ENCODE peak calls at places on chromosomes 11 and 22, in six cellular contexts. One of them, this sample, is unnamed.
A peak's percentile ranks its signal among the peaks of the same experiment; 100 is the strongest.

GRCh38 chr22:50713571-50714056 is 24.4 kb upstream of the ACR start:
- DNase-seq in prostate gland: no peak
- DNase-seq in mucosa of descending colon: no peak
- DNase-seq in testis: peak; percentile 76
- DNase-seq in ovary: no peak
- DNase-seq in lower lobe of right lung: peak; percentile 7
- DNase-seq in this sample: no peak

GRCh38 chr11:1292644-1293618 is 16.5 kb downstream of the TOLLIP start:
- DNase-seq in prostate gland: no peak
- DNase-seq in mucosa of descending colon: peak; percentile 10
- DNase-seq in testis: no peak
- DNase-seq in ovary: peak; percentile 8
- DNase-seq in lower lobe of right lung: peak; percentile 37
- DNase-seq in this sample: peak; percentile 54

GRCh38 chr11:129115652-129116585 is 76.2 kb downstream of the ARHGAP32 start:
- DNase-seq in prostate gland: no peak
- DNase-seq in mucosa of descending colon: no peak
- DNase-seq in testis: no peak
- DNase-seq in ovary: no peak
- DNase-seq in lower lobe of right lung: no peak
- DNase-seq in this sample: no peak

GRCh38 chr11:45097721-45098493 is 48.5 kb upstream of the PRDM11 start:
- DNase-seq in prostate gland: peak; percentile 79
- DNase-seq in mucosa of descending colon: peak; percentile 53
- DNase-seq in testis: peak; percentile 79
- DNase-seq in ovary: peak; percentile 55
- DNase-seq in lower lobe of right lung: no peak
- DNase-seq in this sample: no peak

GRCh38 chr11:71500601-71501021 is 26.5 kb upstream of the KRTAP5-7 start:
- DNase-seq in prostate gland: no peak
- DNase-seq in mucosa of descending colon: no peak
- DNase-seq in testis: peak; percentile 63
- DNase-seq in ovary: no peak
- DNase-seq in lower lobe of right lung: no peak
- DNase-seq in this sample: no peak

GRCh38 chr11:73223998-73224730 is 6.1 kb downstream of the P2RY2 start:
- DNase-seq in prostate gland: no peak
- DNase-seq in mucosa of descending colon: peak; percentile 9
- DNase-seq in testis: no peak
- DNase-seq in ovary: no peak
- DNase-seq in lower lobe of right lung: peak; percentile 27
- DNase-seq in this sample: peak; percentile 54

GRCh38 chr11:125950696-125951645 is 5.1 kb downstream of the VSIG10L2 start:
- DNase-seq in prostate gland: no peak
- DNase-seq in mucosa of descending colon: no peak
- DNase-seq in testis: peak; percentile 48
- DNase-seq in ovary: peak; percentile 84
- DNase-seq in lower lobe of right lung: no peak
- DNase-seq in this sample: no peak

GRCh38 chr11:44178381-44178780 is 82.9 kb downstream of the EXT2 start:
- DNase-seq in prostate gland: no peak
- DNase-seq in mucosa of descending colon: no peak
- DNase-seq in testis: no peak
- DNase-seq in ovary: no peak
- DNase-seq in lower lobe of right lung: no peak
- DNase-seq in this sample: no peak

GRCh38 chr22:17260291-17260690 is 41.1 kb upstream of the ADA2 start:
- DNase-seq in prostate gland: no peak
- DNase-seq in mucosa of descending colon: no peak
- DNase-seq in testis: no peak
- DNase-seq in ovary: no peak
- DNase-seq in lower lobe of right lung: no peak
- DNase-seq in this sample: no peak

GRCh38 chr11:58466293-58466692 is 24.3 kb upstream of the OR5B12 start:
- DNase-seq in prostate gland: no peak
- DNase-seq in mucosa of descending colon: no peak
- DNase-seq in testis: no peak
- DNase-seq in ovary: no peak
- DNase-seq in lower lobe of right lung: no peak
- DNase-seq in this sample: no peak

GRCh38 chr11:35148163-35148562 is 9.2 kb downstream of the CD44 start:
- DNase-seq in prostate gland: no peak
- DNase-seq in mucosa of descending colon: no peak
- DNase-seq in testis: no peak
- DNase-seq in ovary: no peak
- DNase-seq in lower lobe of right lung: no peak
- DNase-seq in this sample: no peak

GRCh38 chr22:28899199-28899853 is 16.0 kb downstream of the ZNRF3 start:
- DNase-seq in prostate gland: no peak
- DNase-seq in mucosa of descending colon: no peak
- DNase-seq in testis: no peak
- DNase-seq in ovary: peak; percentile 7
- DNase-seq in lower lobe of right lung: no peak
- DNase-seq in this sample: no peak

GRCh38 chr11:72012897-72013721 is 14.4 kb downstream of the IL18BP start:
- DNase-seq in prostate gland: peak; percentile 79
- DNase-seq in mucosa of descending colon: no peak
- DNase-seq in testis: peak; percentile 84
- DNase-seq in ovary: peak; percentile 74
- DNase-seq in lower lobe of right lung: peak; percentile 79
- DNase-seq in this sample: peak; percentile 85

GRCh38 chr11:16843307-16843706 is 104.9 kb downstream of the C11orf58 start:
- DNase-seq in prostate gland: peak; percentile 23
- DNase-seq in mucosa of descending colon: no peak
- DNase-seq in testis: peak; percentile 38
- DNase-seq in ovary: no peak
- DNase-seq in lower lobe of right lung: no peak
- DNase-seq in this sample: no peak

GRCh38 chr22:35910013-35910860 is 118.4 kb downstream of the RBFOX2 start:
- DNase-seq in prostate gland: no peak
- DNase-seq in mucosa of descending colon: no peak
- DNase-seq in testis: no peak
- DNase-seq in ovary: no peak
- DNase-seq in lower lobe of right lung: no peak
- DNase-seq in this sample: no peak

GRCh38 chr11:18011633-18012313 is 1.1 kb downstream of the SERGEF start:
- DNase-seq in prostate gland: peak; percentile 30
- DNase-seq in mucosa of descending colon: peak; percentile 25
- DNase-seq in testis: no peak
- DNase-seq in ovary: no peak
- DNase-seq in lower lobe of right lung: no peak
- DNase-seq in this sample: no peak

DNA sequence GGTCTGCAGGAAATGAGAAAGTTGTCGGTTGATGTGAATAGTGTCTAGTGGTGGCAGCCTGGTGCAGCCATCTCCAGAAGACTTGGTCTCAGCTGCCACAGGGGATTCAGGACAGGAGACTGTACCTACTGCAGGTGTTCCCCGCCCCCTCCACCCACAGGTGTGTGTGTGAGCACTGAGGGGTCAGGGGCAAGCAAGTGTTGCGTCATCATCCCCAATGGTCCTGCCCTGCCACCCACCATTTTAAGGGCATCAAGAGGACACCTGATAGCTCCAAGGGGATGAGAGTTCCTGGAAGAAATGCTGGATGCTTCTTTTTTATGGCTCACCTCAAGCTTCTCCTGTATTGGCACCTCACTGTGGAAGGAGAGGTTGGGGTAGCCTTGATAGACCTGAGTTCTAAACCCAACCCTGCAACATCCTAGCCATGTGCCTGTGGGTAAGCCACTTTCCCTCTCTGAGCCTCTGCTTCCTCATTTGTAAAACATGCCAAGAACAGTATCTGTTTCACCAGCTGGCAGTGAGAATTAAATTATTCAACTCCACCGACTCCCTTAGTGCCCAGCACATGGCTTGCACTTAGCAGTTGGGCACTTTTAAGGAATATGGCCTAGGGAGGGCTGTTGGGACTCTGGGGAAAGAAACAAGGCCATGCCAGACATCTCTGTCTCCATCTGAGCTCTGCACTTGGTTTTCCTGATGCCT is 6.1 kb downstream of the C11orf91 start:
- DNase-seq in prostate gland: no peak
- DNase-seq in mucosa of descending colon: no peak
- DNase-seq in testis: no peak
- DNase-seq in ovary: no peak
- DNase-seq in lower lobe of right lung: no peak
- DNase-seq in this sample: no peak
- H3K4me1 ChIP-seq in prostate gland: peaks cover 7% of the 10 kb centered on the region
- H3K4me1 ChIP-seq in mucosa of descending colon: peaks cover 27% of the 10 kb centered on the region
- H3K4me1 ChIP-seq in testis: peaks cover 20% of the 10 kb centered on the region
- H3K4me1 ChIP-seq in ovary: peaks cover 21% of the 10 kb centered on the region
- H3K4me1 ChIP-seq in lower lobe of right lung: peaks cover 55% of the 10 kb centered on the region
- H3K4me1 ChIP-seq in this sample: peaks cover 32% of the 10 kb centered on the region

GRCh38 chr22:38753894-38754246 is 1.9 kb downstream of the SUN2 start:
- DNase-seq in prostate gland: no peak
- DNase-seq in mucosa of descending colon: no peak
- DNase-seq in testis: peak; percentile 40
- DNase-seq in ovary: no peak
- DNase-seq in lower lobe of right lung: no peak
- DNase-seq in this sample: no peak
- H3K4me1 ChIP-seq in prostate gland: peaks cover 28% of the 10 kb centered on the region
- H3K4me1 ChIP-seq in mucosa of descending colon: peaks cover 14% of the 10 kb centered on the region
- H3K4me1 ChIP-seq in testis: peaks cover 22% of the 10 kb centered on the region
- H3K4me1 ChIP-seq in ovary: no peaks in the 10 kb centered on the region
- H3K4me1 ChIP-seq in lower lobe of right lung: peaks cover 56% of the 10 kb centered on the region
- H3K4me1 ChIP-seq in this sample: peaks cover 34% of the 10 kb centered on the region

GRCh38 chr11:62553839-62554361 is 7.3 kb upstream of the AHNAK start:
- DNase-seq in prostate gland: no peak
- DNase-seq in mucosa of descending colon: no peak
- DNase-seq in testis: no peak
- DNase-seq in ovary: no peak
- DNase-seq in lower lobe of right lung: no peak
- DNase-seq in this sample: no peak

GRCh38 chr11:62556102-62556871 is 9.7 kb upstream of the AHNAK start:
- DNase-seq in prostate gland: peak; percentile 87
- DNase-seq in mucosa of descending colon: peak; percentile 87
- DNase-seq in testis: peak; percentile 84
- DNase-seq in ovary: peak; percentile 83
- DNase-seq in lower lobe of right lung: peak; percentile 94
- DNase-seq in this sample: peak; percentile 93

GRCh38 chr11:62556872-62557631 is 10.4 kb upstream of the AHNAK start:
- DNase-seq in prostate gland: no peak
- DNase-seq in mucosa of descending colon: peak; percentile 54
- DNase-seq in testis: no peak
- DNase-seq in ovary: no peak
- DNase-seq in lower lobe of right lung: no peak
- DNase-seq in this sample: no peak

GRCh38 chr11:62554377-62554776 is 7.8 kb upstream of the AHNAK start:
- DNase-seq in prostate gland: no peak
- DNase-seq in mucosa of descending colon: peak; percentile 58
- DNase-seq in testis: no peak
- DNase-seq in ovary: no peak
- DNase-seq in lower lobe of right lung: no peak
- DNase-seq in this sample: no peak

DNA sequence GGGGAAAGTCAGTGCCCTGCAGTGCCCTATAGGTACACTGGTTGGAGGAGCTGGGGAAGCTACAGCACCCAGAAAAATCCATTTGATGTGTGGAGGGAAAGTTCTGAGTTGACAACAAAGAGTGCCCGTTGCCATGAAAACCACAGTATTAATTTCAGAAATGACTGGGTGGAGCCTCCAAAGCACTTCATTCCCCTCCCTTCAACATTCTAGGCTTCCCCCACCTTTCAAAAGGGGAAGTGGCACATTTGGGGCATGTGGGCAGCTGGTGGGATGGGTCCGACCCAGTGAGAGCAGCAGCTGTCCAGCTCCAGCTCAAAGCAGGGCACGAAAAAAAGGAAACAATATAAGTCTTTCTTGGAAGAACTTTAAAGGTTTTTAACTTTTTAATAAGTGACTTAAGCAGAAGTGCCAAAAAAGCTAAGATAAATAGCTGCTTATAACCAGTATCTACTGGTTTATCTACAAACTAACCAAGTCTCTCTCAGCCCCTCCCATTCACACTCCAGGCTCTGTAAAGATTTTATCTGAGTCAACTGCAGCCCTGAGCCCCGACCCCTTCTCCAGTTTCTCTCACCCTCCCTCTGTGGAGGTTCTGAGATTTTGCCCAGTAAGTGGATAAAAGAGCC is 9.0 kb upstream of the AHNAK start:
- DNase-seq in prostate gland: peak; percentile 48
- DNase-seq in mucosa of descending colon: peak; percentile 49
- DNase-seq in testis: no peak
- DNase-seq in ovary: no peak
- DNase-seq in lower lobe of right lung: peak; percentile 77
- DNase-seq in this sample: no peak
- H3K4me1 ChIP-seq in prostate gland: peaks cover 47% of the 10 kb centered on the region
- H3K4me1 ChIP-seq in mucosa of descending colon: peaks cover 78% of the 10 kb centered on the region
- H3K4me1 ChIP-seq in testis: peaks cover 56% of the 10 kb centered on the region
- H3K4me1 ChIP-seq in ovary: peaks cover 30% of the 10 kb centered on the region
- H3K4me1 ChIP-seq in lower lobe of right lung: peaks cover 89% of the 10 kb centered on the region
- H3K4me1 ChIP-seq in this sample: peaks cover 90% of the 10 kb centered on the region

GRCh38 chr11:114076974-114077373 is 17.5 kb downstream of the ZBTB16 start:
- DNase-seq in prostate gland: no peak
- DNase-seq in mucosa of descending colon: no peak
- DNase-seq in testis: no peak
- DNase-seq in ovary: no peak
- DNase-seq in lower lobe of right lung: no peak
- DNase-seq in this sample: no peak

GRCh38 chr11:114077482-114078305 is 18.2 kb downstream of the ZBTB16 start:
- DNase-seq in prostate gland: no peak
- DNase-seq in mucosa of descending colon: no peak
- DNase-seq in testis: no peak
- DNase-seq in ovary: no peak
- DNase-seq in lower lobe of right lung: no peak
- DNase-seq in this sample: no peak

GRCh38 chr11:114075343-114075610 is 15.8 kb downstream of the ZBTB16 start:
- DNase-seq in prostate gland: no peak
- DNase-seq in mucosa of descending colon: no peak
- DNase-seq in testis: no peak
- DNase-seq in ovary: no peak
- DNase-seq in lower lobe of right lung: no peak
- DNase-seq in this sample: no peak

GRCh38 chr11:114074546-114075342 is 15.2 kb downstream of the ZBTB16 start:
- DNase-seq in prostate gland: no peak
- DNase-seq in mucosa of descending colon: no peak
- DNase-seq in testis: no peak
- DNase-seq in ovary: no peak
- DNase-seq in lower lobe of right lung: no peak
- DNase-seq in this sample: no peak

GRCh38 chr11:114075891-114076441 is 16.5 kb downstream of the ZBTB16 start:
- DNase-seq in prostate gland: no peak
- DNase-seq in mucosa of descending colon: no peak
- DNase-seq in testis: no peak
- DNase-seq in ovary: no peak
- DNase-seq in lower lobe of right lung: no peak
- DNase-seq in this sample: no peak
- H3K4me1 ChIP-seq in prostate gland: peaks cover 57% of the 10 kb centered on the region
- H3K4me1 ChIP-seq in mucosa of descending colon: peaks cover 33% of the 10 kb centered on the region
- H3K4me1 ChIP-seq in testis: peaks cover 44% of the 10 kb centered on the region
- H3K4me1 ChIP-seq in ovary: peaks cover 46% of the 10 kb centered on the region
- H3K4me1 ChIP-seq in lower lobe of right lung: peaks cover 100% of the 10 kb centered on the region
- H3K4me1 ChIP-seq in this sample: peaks cover 98% of the 10 kb centered on the region

This sample was measured in upper lobe of right lung.